ENCODE peak calls at places on chromosomes 12 and 14, in four cellular contexts. One of them, this sample, is unnamed.

GRCh38 chr14:69047255-69047654 is 68.2 kb upstream of the ACTN1 start:
- DNase-seq in heart left ventricle: no peak
- DNase-seq in Calu3: no peak
- DNase-seq in PC-3: no peak
- DNase-seq in this sample: no peak

GRCh38 chr14:53109028-53109687 is 44.0 kb downstream of the DDHD1 start:
- DNase-seq in heart left ventricle: no peak
- DNase-seq in Calu3: no peak
- DNase-seq in PC-3: no peak
- DNase-seq in this sample: no peak

GRCh38 chr12:130685250-130685649 is 30.8 kb downstream of the RIMBP2 start:
- DNase-seq in heart left ventricle: no peak
- DNase-seq in Calu3: no peak
- DNase-seq in PC-3: no peak
- DNase-seq in this sample: no peak

GRCh38 chr14:68564826-68565760 is 227.8 kb downstream of the ZFP36L1 start:
- DNase-seq in heart left ventricle: no peak
- DNase-seq in Calu3: no peak
- DNase-seq in PC-3: peak
- DNase-seq in this sample: no peak

GRCh38 chr14:77458249-77458950 is 507 bp downstream of the AHSA1 start:
- DNase-seq in heart left ventricle: peak
- DNase-seq in Calu3: peak
- DNase-seq in PC-3: peak
- DNase-seq in this sample: peak

GRCh38 chr12:60225216-60226000 is 629.6 kb downstream of the SLC16A7 start:
- DNase-seq in heart left ventricle: no peak
- DNase-seq in Calu3: no peak
- DNase-seq in PC-3: no peak
- DNase-seq in this sample: no peak

GRCh38 chr12:111643428-111643826 is 42.3 kb downstream of the BRAP start:
- DNase-seq in heart left ventricle: peak
- DNase-seq in Calu3: no peak
- DNase-seq in PC-3: no peak
- DNase-seq in this sample: no peak

GRCh38 chr14:31510222-31510621 is 22.4 kb upstream of the GPR33 start:
- DNase-seq in heart left ventricle: no peak
- DNase-seq in Calu3: no peak
- DNase-seq in PC-3: peak
- DNase-seq in this sample: peak

GRCh38 chr12:27797301-27798025 is 17.4 kb upstream of the MANSC4 start:
- DNase-seq in heart left ventricle: no peak
- DNase-seq in Calu3: no peak
- DNase-seq in PC-3: no peak
- DNase-seq in this sample: no peak

GRCh38 chr12:108610336-108610815 is 12.5 kb upstream of the TMEM119 start:
- DNase-seq in heart left ventricle: no peak
- DNase-seq in Calu3: no peak
- DNase-seq in PC-3: no peak
- DNase-seq in this sample: no peak

GRCh38 chr12:15446798-15447197 is 124.5 kb downstream of the PTPRO start:
- DNase-seq in heart left ventricle: no peak
- DNase-seq in Calu3: no peak
- DNase-seq in PC-3: peak
- DNase-seq in this sample: peak
- TF ChIP-seq CTCF in heart left ventricle: no peak
- TF ChIP-seq CTCF in Calu3: no peak
- TF ChIP-seq CTCF in PC-3: no peak
- TF ChIP-seq CTCF in this sample: no peak

GRCh38 chr12:53504004-53504920 is 3.0 kb downstream of the NPFF start:
- DNase-seq in heart left ventricle: no peak
- DNase-seq in Calu3: no peak
- DNase-seq in PC-3: no peak
- DNase-seq in this sample: no peak
- TF ChIP-seq CTCF in heart left ventricle: no peak
- TF ChIP-seq CTCF in Calu3: no peak
- TF ChIP-seq CTCF in PC-3: no peak
- TF ChIP-seq CTCF in this sample: no peak

DNA sequence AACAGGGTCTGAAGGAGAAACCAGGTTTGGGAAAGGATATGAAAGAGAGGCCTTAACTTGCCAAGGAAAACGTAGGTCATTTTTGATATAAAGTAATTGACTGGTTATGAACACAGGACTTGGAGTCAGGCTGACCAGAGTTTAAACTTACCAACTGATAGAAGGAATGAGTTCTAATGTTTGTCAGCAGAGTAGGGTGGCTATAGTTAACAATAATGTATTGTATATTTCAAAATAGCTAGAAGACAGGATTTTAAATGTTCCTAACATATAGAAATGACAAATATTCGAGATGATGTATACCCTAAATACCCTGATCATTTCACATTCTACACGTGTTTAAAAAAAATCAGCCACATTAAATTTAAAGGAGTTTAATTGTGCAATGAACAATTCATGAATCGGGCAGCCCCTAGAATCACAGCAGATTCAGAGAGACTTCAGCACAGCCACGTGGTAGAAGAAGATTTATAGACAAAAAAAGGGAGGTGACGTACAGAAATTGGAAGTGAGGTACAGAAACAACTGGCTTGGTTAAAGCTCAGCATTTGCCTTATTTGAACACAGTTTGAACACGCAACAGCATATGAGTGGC is 52.5 kb upstream of the PLEKHG7 start:
- DNase-seq in heart left ventricle: no peak
- DNase-seq in Calu3: no peak
- DNase-seq in PC-3: no peak
- DNase-seq in this sample: no peak
- TF ChIP-seq CTCF in heart left ventricle: no peak
- TF ChIP-seq CTCF in Calu3: no peak
- TF ChIP-seq CTCF in PC-3: peak
- TF ChIP-seq CTCF in this sample: peak

GRCh38 chr14:50263321-50263720 is 31.9 kb upstream of the SOS2 start:
- DNase-seq in heart left ventricle: no peak
- DNase-seq in Calu3: no peak
- DNase-seq in PC-3: no peak
- DNase-seq in this sample: no peak

GRCh38 chr14:50260072-50260471 is 28.7 kb upstream of the SOS2 start:
- DNase-seq in heart left ventricle: no peak
- DNase-seq in Calu3: no peak
- DNase-seq in PC-3: no peak
- DNase-seq in this sample: no peak

GRCh38 chr14:50257728-50258127 is 26.4 kb upstream of the SOS2 start:
- DNase-seq in heart left ventricle: no peak
- DNase-seq in Calu3: no peak
- DNase-seq in PC-3: no peak
- DNase-seq in this sample: no peak

GRCh38 chr14:50262865-50263264 is 31.5 kb upstream of the SOS2 start:
- DNase-seq in heart left ventricle: no peak
- DNase-seq in Calu3: no peak
- DNase-seq in PC-3: no peak
- DNase-seq in this sample: no peak

GRCh38 chr14:50260511-50260910 is 29.1 kb upstream of the SOS2 start:
- DNase-seq in heart left ventricle: no peak
- DNase-seq in Calu3: peak
- DNase-seq in PC-3: peak
- DNase-seq in this sample: peak
- TF ChIP-seq CTCF in heart left ventricle: peak
- TF ChIP-seq CTCF in Calu3: peak
- TF ChIP-seq CTCF in PC-3: peak
- TF ChIP-seq CTCF in this sample: peak

GRCh38 chr12:107522692-107523477 is 162.7 kb upstream of the PWP1 start:
- DNase-seq in heart left ventricle: no peak
- DNase-seq in Calu3: no peak
- DNase-seq in PC-3: no peak
- DNase-seq in this sample: no peak
- TF ChIP-seq CTCF in heart left ventricle: no peak
- TF ChIP-seq CTCF in Calu3: no peak
- TF ChIP-seq CTCF in PC-3: peak
- TF ChIP-seq CTCF in this sample: no peak

DNA sequence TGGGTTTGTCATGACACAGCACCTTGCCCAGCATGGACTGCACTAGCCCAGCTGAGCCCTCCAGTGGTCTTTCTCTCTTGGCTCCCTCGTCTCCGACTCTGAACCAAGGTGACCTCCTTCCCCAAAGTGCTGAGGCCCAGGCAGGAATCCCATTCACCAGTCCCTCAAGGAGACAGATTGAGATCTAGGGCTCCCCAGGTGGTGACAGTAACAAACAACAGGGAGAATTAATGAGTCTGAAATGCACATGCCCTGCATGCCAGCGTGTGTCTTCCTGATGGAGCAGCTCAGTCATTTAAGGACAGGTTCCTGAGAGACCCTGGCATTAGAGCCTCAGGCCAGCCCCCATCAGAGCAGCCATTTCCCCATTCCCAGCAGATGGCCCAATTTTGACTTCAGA is 51.4 kb upstream of the OAS1 start:
- DNase-seq in heart left ventricle: no peak
- DNase-seq in Calu3: peak
- DNase-seq in PC-3: peak
- DNase-seq in this sample: peak
- TF ChIP-seq CTCF in heart left ventricle: no peak
- TF ChIP-seq CTCF in Calu3: no peak
- TF ChIP-seq CTCF in PC-3: peak
- TF ChIP-seq CTCF in this sample: no peak